ENCODE peak calls at places on chromosomes 5 and 9, in five cellular contexts. V is GM12865, K is fibroblast of lung, Z is MCF 10A, J is lower leg skin. S is an unnamed sample.

GRCh38 chr9:7976856-7977255 is 177.3 kb upstream of the DMAC1 start:
- DNase-seq in J (no peak), V (no peak), Z (no peak), K (no peak), S (no peak)

GRCh38 chr9:114053246-114054005 is 24.7 kb downstream of the AMBP start:
- DNase-seq in J (peak; percentile 82), Z (no peak), K (no peak), V (no peak), S (no peak)

GRCh38 chr9:111013707-111014106 is 24.6 kb downstream of the LPAR1 start:
- DNase-seq in Z (no peak), V (no peak), J (no peak), K (no peak), S (no peak)

GRCh38 chr5:16489322-16489791 is 23.8 kb upstream of the ZNF622 start:
- DNase-seq in K (peak; percentile 74), Z (peak; percentile 48), V (peak; percentile 26), J (no peak), S (no peak)

GRCh38 chr9:126150411-126151030 is 176.1 kb upstream of the MVB12B start:
- DNase-seq in Z (no peak), J (peak; percentile 28), V (no peak), K (no peak), S (peak; percentile 59)

GRCh38 chr5:146647656-146648199 is 131.7 kb upstream of the GPR151 start:
- DNase-seq in J (no peak), V (no peak), K (no peak), Z (peak; percentile 13), S (no peak)

GRCh38 chr5:883475-884181 is 9.0 kb downstream of the BRD9 start:
- DNase-seq in K (no peak), Z (no peak), J (no peak), V (no peak), S (no peak)

GRCh38 chr9:96868709-96869108 is 14.4 kb upstream of the ZNF782 start:
- DNase-seq in K (no peak), J (no peak), V (no peak), Z (no peak), S (no peak)

GRCh38 chr9:77897292-77897691 is 134.3 kb downstream of the GNAQ start:
- DNase-seq in K (peak; percentile 56), Z (no peak), V (peak; percentile 22), J (no peak), S (no peak)

GRCh38 chr5:80763873-80764647 is 109.3 kb upstream of the DHFR start:
- DNase-seq in V (no peak), K (no peak), J (no peak), Z (no peak), S (no peak)

GRCh38 chr9:37801287-37801850 is 772 bp downstream of the DCAF10 start:
- DNase-seq in J (peak; percentile 86), Z (peak; percentile 32), K (peak; percentile 24), V (peak; percentile 42), S (no peak)

GRCh38 chr5:175517824-175518450 is 39.6 kb downstream of the SFXN1 start:
- DNase-seq in K (peak; percentile 49), Z (peak; percentile 45), V (no peak), J (no peak), S (no peak)

GRCh38 chr9:137759649-137760321 is 117.8 kb upstream of the CACNA1B start:
- DNase-seq in K (no peak), V (peak; percentile 55), Z (no peak), J (no peak), S (no peak)

GRCh38 chr5:31033295-31033694 is 160.2 kb upstream of the CDH6 start:
- DNase-seq in J (no peak), K (no peak), Z (no peak), V (no peak), S (no peak)

GRCh38 chr5:148972958-148973357 is 89.9 kb downstream of the SH3TC2 start:
- DNase-seq in K (peak; percentile 82), V (no peak), Z (peak; percentile 94), J (no peak), S (no peak)

GRCh38 chr5:55343107-55343506 is 35.3 kb downstream of the MTREX start:
- DNase-seq in K (no peak), Z (no peak), J (no peak), V (no peak), S (no peak)

GRCh38 chr5:40356248-40356647 is 323.5 kb upstream of the PTGER4 start:
- DNase-seq in V (no peak), Z (no peak), J (no peak), K (peak; percentile 11), S (no peak)

GRCh38 chr5:114391321-114391720 is 29.5 kb downstream of the KCNN2 start:
- DNase-seq in Z (no peak), V (no peak), K (peak; percentile 31), J (no peak), S (no peak)

GRCh38 chr5:1885476-1885755 is 2.7 kb upstream of the IRX4 start:
- DNase-seq in V (no peak), J (no peak), Z (peak; percentile 42), K (no peak), S (no peak)

GRCh38 chr5:142016576-142016975 is 3.7 kb upstream of the GNPDA1 start:
- DNase-seq in K (no peak), Z (no peak), J (peak; percentile 75), V (peak; percentile 51), S (no peak)

DNA sequence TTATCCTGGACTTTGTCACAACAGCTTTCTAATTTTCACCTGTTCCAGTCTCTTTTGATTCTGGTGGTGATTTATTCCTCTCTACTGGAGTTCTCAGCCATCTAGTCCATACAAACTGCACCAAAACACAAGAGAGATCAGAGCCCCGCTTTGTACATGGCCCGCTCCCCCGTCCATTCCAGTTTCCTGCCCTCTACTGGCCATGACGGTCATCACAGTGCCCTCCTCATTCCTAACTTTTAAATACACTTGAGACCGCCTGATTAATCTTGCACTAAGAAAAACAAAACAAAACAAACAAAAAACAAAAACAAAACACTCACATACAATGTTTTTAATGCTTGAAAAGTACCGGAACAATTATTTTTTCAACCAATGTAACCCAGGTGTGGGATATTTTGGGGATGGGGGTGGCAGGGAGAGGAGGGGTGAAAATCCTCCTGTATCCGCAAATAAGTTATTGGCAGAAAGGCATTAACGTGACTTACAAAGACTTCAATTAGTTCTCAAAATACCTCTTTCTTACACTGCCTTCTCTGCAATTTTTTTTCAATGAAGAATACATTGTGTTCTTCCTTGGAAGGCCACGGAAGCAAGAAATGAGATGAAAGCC is 84.8 kb upstream of the PAM start:
- DNase-seq in Z (peak; percentile 51), V (no peak), J (no peak), K (no peak), S (no peak)
- TF ChIP-seq CTCF in Z (peak; percentile 53), V (peak; percentile 30), J (no peak), K (peak; percentile 57), S (peak; percentile 66)

DNA sequence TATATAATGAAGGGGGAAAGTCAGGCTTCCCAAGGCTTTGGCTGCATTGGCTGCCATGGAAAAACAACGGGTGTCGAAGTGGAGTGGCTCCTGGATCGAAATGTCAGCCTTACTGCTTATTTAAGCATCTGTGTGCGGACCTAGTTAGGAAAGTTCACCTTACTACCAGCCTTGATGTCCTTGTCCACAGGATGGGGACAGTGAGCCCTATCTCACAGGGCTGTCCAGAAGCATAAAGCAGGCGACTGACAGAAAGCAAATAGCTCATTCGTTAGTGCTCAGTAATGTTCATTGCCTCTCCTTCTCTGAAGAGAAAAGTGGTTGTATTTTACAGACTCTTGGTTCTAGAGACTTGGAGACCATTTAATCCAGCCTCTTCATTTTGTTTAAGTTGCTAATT is 81.5 kb upstream of the NIPAL4 start:
- DNase-seq in Z (no peak), J (no peak), V (no peak), K (no peak), S (peak; percentile 30)
- TF ChIP-seq CTCF in Z (no peak), J (no peak), V (no peak), K (no peak), S (no peak)

DNA sequence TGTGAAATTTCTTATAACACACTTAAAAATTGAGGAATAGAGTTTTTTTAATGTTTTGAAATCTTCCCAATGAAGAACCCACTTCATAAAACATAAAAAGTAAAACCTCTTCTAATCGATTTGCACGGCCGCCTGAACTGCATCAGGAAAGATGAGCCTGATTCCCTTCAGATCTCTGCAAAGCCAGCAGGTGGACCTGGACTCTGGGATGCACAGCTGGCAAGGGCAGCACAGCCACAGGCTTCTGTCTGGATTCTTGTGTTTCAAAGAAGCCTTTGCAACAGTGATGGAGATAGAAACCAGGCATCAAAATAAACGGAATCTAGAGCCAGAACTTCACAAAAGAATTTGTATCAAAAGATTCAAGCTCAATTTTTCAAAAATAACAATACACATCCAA is 36.0 kb upstream of the SPATA31C2 start:
- DNase-seq in J (no peak), K (no peak), Z (peak; percentile 8), V (no peak), S (no peak)
- TF ChIP-seq CTCF in J (no peak), K (no peak), Z (no peak), V (no peak), S (no peak)

DNA sequence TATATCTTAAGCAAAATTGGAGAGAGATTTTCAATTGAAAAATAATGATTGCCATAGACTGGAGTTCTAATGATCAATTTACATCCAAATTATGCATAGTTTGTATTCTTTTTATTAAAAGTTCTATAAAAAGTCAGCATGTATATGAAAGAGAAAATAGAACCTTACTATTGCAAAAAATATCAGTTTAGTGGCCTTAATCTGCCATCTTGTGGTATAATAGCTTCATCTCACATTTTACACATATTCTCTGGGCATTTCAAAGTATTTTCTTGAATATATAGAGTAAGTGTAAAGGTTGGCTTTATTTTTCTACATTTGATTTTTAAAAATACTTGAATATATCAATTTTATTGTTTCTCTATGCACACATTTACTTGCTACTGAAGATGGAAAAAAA is 1858.6 kb upstream of the CDH9 start:
- DNase-seq in J (no peak), Z (peak; percentile 34), K (no peak), V (no peak), S (no peak)
- TF ChIP-seq CTCF in J (no peak), Z (peak; percentile 31), K (no peak), V (no peak), S (peak; percentile 52)

GRCh38 chr5:169576181-169576598 is 7.4 kb upstream of the SPDL1 start:
- DNase-seq in J (no peak), K (peak; percentile 87), V (no peak), Z (peak; percentile 68), S (no peak)

GRCh38 chr5:169580964-169581363 is 2.6 kb upstream of the SPDL1 start:
- DNase-seq in K (peak; percentile 39), J (no peak), Z (no peak), V (no peak), S (no peak)

GRCh38 chr5:169581580-169582227 is 1.9 kb upstream of the SPDL1 start:
- DNase-seq in V (peak; percentile 70), Z (peak; percentile 79), K (peak; percentile 71), J (peak; percentile 87), S (no peak)

GRCh38 chr5:169574147-169574646 is 9.4 kb upstream of the SPDL1 start:
- DNase-seq in Z (no peak), J (no peak), K (no peak), V (no peak), S (no peak)

GRCh38 chr5:169577966-169578365 is 5.6 kb upstream of the SPDL1 start:
- DNase-seq in Z (peak; percentile 47), V (peak; percentile 23), K (peak; percentile 19), J (no peak), S (no peak)
- TF ChIP-seq CTCF in Z (peak; percentile 34), V (peak; percentile 46), K (peak; percentile 30), J (no peak), S (peak; percentile 31)

S was measured in osteocyte.